ENCODE peak calls at places on chromosomes 13 and 19, in six cellular contexts. Z, C, H, S, B and N are unnamed samples.

GRCh38 chr13:80341098-80341701 is at the start of gene SPRY2:
- DNase-seq in Z (peak; percentile 93), C (no peak), H (peak; percentile 88), S (peak; percentile 89), B (peak; percentile 98), N (peak; percentile 97)

GRCh38 chr19:2503521-2504109 is 27.7 kb downstream of the GADD45B start:
- DNase-seq in Z (no peak), C (peak; percentile 64), H (no peak), S (no peak), B (no peak), N (no peak)

GRCh38 chr19:5246554-5247155 is 94.0 kb downstream of the PTPRS start:
- DNase-seq in Z (no peak), C (no peak), H (no peak), S (no peak), B (no peak), N (peak; percentile 15)

GRCh38 chr19:29878973-29879654 is 62.9 kb upstream of the URI1 start:
- DNase-seq in Z (no peak), C (no peak), H (peak; percentile 37), S (no peak), B (peak; percentile 61), N (no peak)

GRCh38 chr19:18697680-18698079 is 14.2 kb downstream of the CRTC1 start:
- DNase-seq in Z (no peak), C (no peak), H (peak; percentile 90), S (peak; percentile 54), B (no peak), N (peak; percentile 84)

GRCh38 chr19:49315111-49315510 is 9.9 kb downstream of the SLC6A16 start:
- DNase-seq in Z (no peak), C (no peak), H (no peak), S (no peak), B (no peak), N (no peak)

GRCh38 chr19:33778089-33778791 is 18.4 kb upstream of the KCTD15 start:
- DNase-seq in Z (peak; percentile 82), C (peak; percentile 68), H (peak; percentile 75), S (peak; percentile 66), B (peak; percentile 96), N (peak; percentile 93)

GRCh38 chr19:53103141-53103902 is at the start of gene ZNF160:
- DNase-seq in Z (peak; percentile 95), C (peak; percentile 98), H (peak; percentile 99), S (peak; percentile 92), B (peak; percentile 100), N (peak; percentile 100)

GRCh38 chr13:114311908-114312307 is 2.4 kb upstream of the CHAMP1 start:
- DNase-seq in Z (no peak), C (no peak), H (no peak), S (no peak), B (no peak), N (no peak)

GRCh38 chr13:28467886-28468519 is 26.9 kb downstream of the FLT1 start:
- DNase-seq in Z (no peak), C (no peak), H (no peak), S (no peak), B (no peak), N (no peak)

GRCh38 chr19:14495678-14496028 is 274 bp downstream of the GIPC1 start:
- DNase-seq in Z (no peak), C (no peak), H (peak; percentile 33), S (no peak), B (no peak), N (no peak)

GRCh38 chr19:10419646-10420443 is 493 bp upstream of the PDE4A start:
- DNase-seq in Z (peak; percentile 90), C (no peak), H (no peak), S (no peak), B (peak; percentile 82), N (peak; percentile 77)

GRCh38 chr19:34365463-34366401 is 736 bp downstream of the GPI start:
- DNase-seq in Z (no peak), C (no peak), H (peak; percentile 54), S (no peak), B (peak; percentile 84), N (peak; percentile 85)

GRCh38 chr13:40247845-40248244 is 418.6 kb downstream of the FOXO1 start:
- DNase-seq in Z (no peak), C (no peak), H (no peak), S (no peak), B (no peak), N (no peak)

GRCh38 chr19:48391100-48392005 is at the start of gene KDELR1:
- DNase-seq in Z (peak; percentile 74), C (peak; percentile 54), H (peak; percentile 65), S (peak; percentile 59), B (peak; percentile 92), N (peak; percentile 94)

GRCh38 chr13:97068146-97068545 is 73.9 kb upstream of the OXGR1 start:
- DNase-seq in Z (no peak), C (no peak), H (no peak), S (peak; percentile 70), B (no peak), N (no peak)

GRCh38 chr13:50128406-50129048 is 113.3 kb downstream of the KCNRG start:
- DNase-seq in Z (peak; percentile 31), C (no peak), H (no peak), S (no peak), B (no peak), N (peak; percentile 46)

GRCh38 chr13:40916207-40916998 is 102.7 kb downstream of the ELF1 start:
- DNase-seq in Z (no peak), C (no peak), H (no peak), S (no peak), B (no peak), N (no peak)

GRCh38 chr13:41061914-41062837 is 867 bp downstream of the WBP4 start:
- DNase-seq in Z (no peak), C (no peak), H (no peak), S (no peak), B (no peak), N (no peak)

GRCh38 chr13:27168086-27168485 is 3.5 kb downstream of the USP12 start:
- DNase-seq in Z (no peak), C (no peak), H (no peak), S (no peak), B (no peak), N (no peak)

GRCh38 chr13:97353927-97354326 is 80.0 kb upstream of the RAP2A start:
- DNase-seq in Z (no peak), C (no peak), H (no peak), S (no peak), B (no peak), N (no peak)

GRCh38 chr19:40424637-40425449 is 949 bp downstream of the SERTAD1 start:
- DNase-seq in Z (no peak), C (no peak), H (peak; percentile 32), S (no peak), B (no peak), N (no peak)